ENCODE peak calls at places on chromosomes 11 and 22, in four cellular contexts. X, G, W and T are unnamed samples.

GRCh38 chr22:39429186-39429585 is 27.6 kb upstream of the MGAT3 start:
- DNase-seq in X (no peak), G (no peak), W (no peak), T (no peak)

GRCh38 chr11:103872748-103873147 is 163.7 kb upstream of the DDI1 start:
- DNase-seq in X (no peak), G (no peak), W (no peak), T (no peak)

GRCh38 chr11:37786214-37786755 is 1188.2 kb upstream of the RAG2 start:
- DNase-seq in X (no peak), G (peak), W (peak), T (peak)

GRCh38 chr11:43969543-43969942 is 27.1 kb downstream of the C11orf96 start:
- DNase-seq in X (no peak), G (no peak), W (no peak), T (no peak)

GRCh38 chr11:112302226-112302868 is 41.7 kb upstream of the PLET1 start:
- DNase-seq in X (no peak), G (no peak), W (peak), T (no peak)

GRCh38 chr22:31350410-31350863 is 4.3 kb upstream of the PATZ1 start:
- DNase-seq in X (no peak), G (no peak), W (no peak), T (no peak)

GRCh38 chr22:26552466-26552865 is 37.5 kb downstream of the TPST2 start:
- DNase-seq in X (no peak), G (peak), W (peak), T (no peak)

GRCh38 chr11:64072403-64072802 is 36.7 kb downstream of the FLRT1 start:
- DNase-seq in X (no peak), G (no peak), W (no peak), T (no peak)

GRCh38 chr22:17570851-17571631 is 7.7 kb downstream of the SLC25A18 start:
- DNase-seq in X (no peak), G (peak), W (peak), T (no peak)

GRCh38 chr11:119573858-119574257 is 150.9 kb upstream of the THY1 start:
- DNase-seq in X (no peak), G (no peak), W (no peak), T (no peak)

GRCh38 chr11:119567667-119568582 is 145.0 kb upstream of the THY1 start:
- DNase-seq in X (peak), G (peak), W (peak), T (peak)

GRCh38 chr11:119578466-119579220 is 150.4 kb downstream of the NECTIN1 start:
- DNase-seq in X (no peak), G (no peak), W (no peak), T (no peak)

GRCh38 chr11:119571311-119571710 is 148.3 kb upstream of the THY1 start:
- DNase-seq in X (no peak), G (no peak), W (no peak), T (no peak)

GRCh38 chr11:119572481-119573424 is 149.8 kb upstream of the THY1 start:
- DNase-seq in X (no peak), G (no peak), W (no peak), T (no peak)
- TF ChIP-seq CTCF in X (peak), G (no peak), W (no peak), T (no peak)

DNA sequence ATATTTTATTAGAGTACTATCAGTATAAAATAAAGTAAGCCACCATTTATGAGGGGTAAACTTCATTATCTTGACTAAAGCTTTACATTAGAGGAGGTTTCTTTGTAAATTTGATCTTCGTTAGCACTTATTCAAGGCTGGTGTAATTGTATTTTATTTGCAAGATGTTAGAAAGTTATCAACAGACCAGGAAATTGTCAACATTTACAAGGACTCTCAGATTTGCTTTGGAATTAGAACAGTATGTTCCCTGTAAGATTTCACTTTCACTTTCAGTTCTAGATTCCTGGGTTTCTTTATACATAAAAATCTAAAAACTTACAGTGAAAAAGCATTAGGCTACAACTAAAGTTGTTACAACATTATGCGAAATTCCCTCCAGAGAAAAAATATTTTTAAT is 4.6 kb upstream of the BIRC3 start:
- DNase-seq in X (no peak), G (no peak), W (peak), T (no peak)
- H3K4me3 ChIP-seq in X (no peak), G (no peak), W (peak), T (no peak)

GRCh38 chr11:68372625-68373024 is 60.2 kb downstream of the LRP5 start:
- DNase-seq in X (no peak), G (no peak), W (no peak), T (no peak)

GRCh38 chr11:68372114-68372513 is 59.7 kb downstream of the LRP5 start:
- DNase-seq in X (no peak), G (no peak), W (no peak), T (no peak)

GRCh38 chr11:68369756-68370155 is 57.4 kb downstream of the LRP5 start:
- DNase-seq in X (no peak), G (no peak), W (no peak), T (no peak)

GRCh38 chr11:68370211-68371111 is 58.1 kb downstream of the LRP5 start:
- DNase-seq in X (no peak), G (no peak), W (peak), T (no peak)

DNA sequence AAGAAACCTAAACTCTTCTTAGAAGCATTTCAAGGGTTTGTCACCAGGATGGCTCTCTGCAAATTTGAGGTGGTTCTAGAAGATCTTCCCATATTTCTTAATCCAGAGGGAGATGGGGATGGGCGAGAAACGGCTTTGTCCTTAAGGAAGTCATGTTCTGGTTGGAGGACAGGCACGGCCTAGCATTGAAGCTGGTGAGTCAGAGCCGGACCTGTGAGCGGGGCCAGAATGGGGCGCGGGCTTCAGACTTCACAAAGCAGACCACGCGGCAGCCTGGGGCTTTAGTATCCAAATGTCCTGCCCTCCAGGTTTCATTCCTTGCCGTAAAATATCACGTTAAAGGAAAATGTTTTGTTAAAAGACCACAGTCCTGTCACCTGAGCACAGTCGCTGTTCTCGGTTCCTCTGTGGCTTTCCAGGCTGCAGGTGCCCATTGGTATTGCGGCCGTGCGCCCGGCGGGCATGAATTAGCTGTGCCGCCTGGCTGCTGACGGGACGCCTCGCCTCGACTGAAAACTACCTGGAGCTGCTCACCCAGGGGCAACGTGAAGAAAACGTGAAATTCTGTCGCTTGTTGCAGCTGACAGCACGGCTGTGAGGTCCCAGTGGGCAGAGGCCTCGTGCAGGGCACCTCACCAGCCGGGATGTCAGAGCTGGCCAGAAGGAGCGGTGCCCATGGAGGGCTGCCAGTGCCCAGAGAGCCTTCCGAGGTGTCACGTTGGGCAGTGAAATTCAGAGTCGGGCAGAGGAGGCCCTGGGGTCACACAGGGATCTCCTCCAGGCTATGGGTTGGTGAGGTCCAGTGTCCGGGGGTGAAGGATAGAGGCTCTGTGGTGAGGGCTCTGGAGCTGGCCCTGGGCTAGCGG is 59.0 kb downstream of the LRP5 start:
- DNase-seq in X (no peak), G (peak), W (no peak), T (no peak)
- TF ChIP-seq CTCF in X (no peak), G (no peak), W (no peak), T (no peak)

DNA sequence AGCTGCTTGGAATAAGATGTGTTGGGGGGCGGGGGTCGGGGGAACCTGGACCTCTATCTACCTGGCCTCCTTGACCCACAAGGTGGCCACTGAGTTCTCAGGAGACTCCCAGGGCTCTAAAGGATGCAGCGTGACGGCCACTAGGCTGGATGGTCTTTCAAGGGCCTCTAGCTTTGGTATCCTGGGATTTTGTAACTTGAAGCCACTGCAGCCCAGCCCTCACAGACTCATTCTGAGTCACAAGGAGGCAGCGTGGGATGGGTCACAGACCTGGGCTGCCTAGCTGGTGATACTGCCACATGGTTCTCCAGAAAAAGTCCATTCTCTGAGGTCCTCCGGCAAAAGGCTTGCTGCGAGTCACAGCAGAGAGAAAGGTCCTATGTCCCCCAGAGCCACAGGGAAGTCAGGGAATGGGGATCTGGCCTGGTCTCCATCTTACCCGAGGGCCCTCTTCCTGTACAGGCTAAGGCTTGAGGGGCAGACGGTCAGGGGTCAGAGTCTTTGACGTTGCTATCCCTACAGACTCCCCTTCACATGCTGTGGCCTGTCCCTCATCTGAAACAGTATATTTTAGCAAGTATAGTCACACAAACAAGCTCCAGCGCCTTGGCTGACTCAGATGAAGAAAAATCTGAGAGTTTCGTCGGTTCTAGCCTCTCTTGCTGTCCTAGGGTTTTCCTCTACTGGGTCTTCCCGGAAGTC is 52.4 kb downstream of the KCNC1 start:
- DNase-seq in X (peak), G (peak), W (peak), T (no peak)
- H3K4me3 ChIP-seq in X (no peak), G (no peak), W (no peak), T (no peak)

DNA sequence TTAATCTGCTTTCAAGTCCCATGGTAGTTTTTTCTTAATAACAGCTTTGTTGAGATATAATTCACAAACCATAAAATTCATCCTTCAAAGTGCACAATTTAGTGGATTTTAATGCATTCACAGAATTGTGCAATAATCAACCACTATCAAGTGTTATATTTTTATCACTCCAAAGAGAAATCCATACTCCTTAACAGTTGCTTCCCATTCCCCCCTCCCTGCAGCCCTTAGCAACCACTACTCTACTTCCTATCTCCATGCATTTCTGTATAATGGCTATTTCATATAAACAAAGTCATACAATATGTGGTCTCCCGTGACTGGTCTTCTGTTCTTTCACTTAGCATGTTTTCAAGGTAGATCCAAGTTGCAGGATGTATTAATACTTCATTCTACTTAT is 18.8 kb upstream of the NUP50 start:
- DNase-seq in X (no peak), G (no peak), W (no peak), T (no peak)
- TF ChIP-seq CTCF in X (no peak), G (no peak), W (no peak), T (no peak)